ENCODE peak calls at places on chromosomes 13 and 19, in six cellular contexts. E is SJCRH30; Q is activated T-cell treated with anti-CD3 and anti-CD28 coated beads, Interleukin-2, amount 50 U/mL, for 72 hours; J is globus pallidus; R is amniotic stem cell; I is fibroblast of mammary gland. D is an unnamed sample.
A peak's percentile ranks its signal among the peaks of the same experiment; 100 is the strongest.

GRCh38 chr19:30149300-30149699 is 207.3 kb downstream of the URI1 start:
- DNase-seq in E (no peak), Q (no peak), J (no peak), R (no peak), I (no peak), D (no peak)

GRCh38 chr19:8231073-8231604 is 22.0 kb downstream of the CERS4 start:
- DNase-seq in E (no peak), Q (no peak), J (no peak), R (no peak), I (no peak), D (no peak)

GRCh38 chr13:90890435-90890834 is 457.1 kb upstream of the MIR17HG start:
- DNase-seq in E (no peak), Q (no peak), J (no peak), R (no peak), I (no peak), D (no peak)

GRCh38 chr13:96020155-96020575 is 33.0 kb downstream of the UGGT2 start:
- DNase-seq in E (peak; percentile 19), Q (no peak), J (peak; percentile 74), R (peak; percentile 55), I (peak; percentile 73), D (no peak)

GRCh38 chr19:45976180-45976579 is 2.5 kb upstream of the NOVA2 start:
- DNase-seq in E (no peak), Q (no peak), J (no peak), R (no peak), I (no peak), D (no peak)

GRCh38 chr13:25292301-25292700 is 5.0 kb upstream of the MTMR6 start:
- DNase-seq in E (peak; percentile 10), Q (no peak), J (no peak), R (no peak), I (peak; percentile 52), D (no peak)

GRCh38 chr13:104414771-104415170 is 1348.6 kb upstream of the SLC10A2 start:
- DNase-seq in E (no peak), Q (no peak), J (no peak), R (no peak), I (no peak), D (no peak)

GRCh38 chr19:37982655-37983054 is 75.6 kb downstream of the SIPA1L3 start:
- DNase-seq in E (no peak), Q (no peak), J (no peak), R (no peak), I (no peak), D (no peak)

GRCh38 chr13:67120872-67121531 is 109.1 kb downstream of the PCDH9 start:
- DNase-seq in E (no peak), Q (no peak), J (no peak), R (no peak), I (peak; percentile 49), D (no peak)

GRCh38 chr19:22545751-22546150 is 88.4 kb upstream of the ZNF492 start:
- DNase-seq in E (peak; percentile 41), Q (peak; percentile 16), J (peak; percentile 40), R (no peak), I (peak; percentile 14), D (peak; percentile 40)

GRCh38 chr13:102799544-102800144 is 725 bp downstream of the BIVM start:
- DNase-seq in E (peak; percentile 39), Q (peak; percentile 10), J (peak; percentile 42), R (no peak), I (peak; percentile 25), D (peak; percentile 22)

GRCh38 chr19:40802300-40803169 is 3.5 kb downstream of the EGLN2 start:
- DNase-seq in E (no peak), Q (no peak), J (no peak), R (no peak), I (no peak), D (no peak)

GRCh38 chr19:10424011-10424637 is 3.8 kb downstream of the PDE4A start:
- DNase-seq in E (peak; percentile 83), Q (peak; percentile 72), J (no peak), R (no peak), I (peak; percentile 71), D (peak; percentile 80)

GRCh38 chr13:105587786-105588185 is 947.7 kb downstream of the EFNB2 start:
- DNase-seq in E (no peak), Q (no peak), J (no peak), R (no peak), I (no peak), D (no peak)

GRCh38 chr13:80047406-80047805 is 293.5 kb downstream of the SPRY2 start:
- DNase-seq in E (peak; percentile 46), Q (no peak), J (no peak), R (no peak), I (peak; percentile 63), D (no peak)

GRCh38 chr19:55355213-55355821 is 798 bp upstream of the COX6B2 start:
- DNase-seq in E (peak; percentile 53), Q (no peak), J (no peak), R (no peak), I (no peak), D (no peak)

GRCh38 chr13:110471833-110472162 is 89.7 kb downstream of the RAB20 start:
- DNase-seq in E (peak; percentile 79), Q (peak; percentile 8), J (peak; percentile 59), R (no peak), I (peak; percentile 17), D (peak; percentile 23)

GRCh38 chr19:28882818-28883217 is 330.1 kb downstream of the UQCRFS1 start:
- DNase-seq in E (no peak), Q (no peak), J (no peak), R (no peak), I (no peak), D (no peak)

GRCh38 chr13:33092422-33092987 is 76.3 kb downstream of the KL start:
- DNase-seq in E (no peak), Q (no peak), J (no peak), R (no peak), I (no peak), D (no peak)

GRCh38 chr13:24076124-24076523 is 84.4 kb upstream of the SPATA13 start:
- DNase-seq in E (no peak), Q (no peak), J (peak; percentile 68), R (no peak), I (no peak), D (no peak)

GRCh38 chr19:9498183-9498902 is at the start of gene ZNF560:
- DNase-seq in E (no peak), Q (peak; percentile 48), J (no peak), R (no peak), I (peak; percentile 21), D (peak; percentile 21)

GRCh38 chr19:18208098-18208951 is 4.5 kb upstream of the RAB3A start:
- DNase-seq in E (peak; percentile 42), Q (peak; percentile 63), J (no peak), R (peak; percentile 32), I (peak; percentile 81), D (peak; percentile 74)

GRCh38 chr19:48608798-48609263 is 2.3 kb downstream of the SPACA4 start:
- DNase-seq in E (no peak), Q (peak; percentile 54), J (no peak), R (no peak), I (peak; percentile 48), D (peak; percentile 55)

GRCh38 chr13:33426131-33426530 is 140.6 kb upstream of the STARD13 start:
- DNase-seq in E (no peak), Q (no peak), J (no peak), R (no peak), I (no peak), D (no peak)

GRCh38 chr13:95535243-95535642 is 17.3 kb upstream of the CLDN10 start:
- DNase-seq in E (no peak), Q (peak; percentile 4), J (no peak), R (no peak), I (peak; percentile 91), D (no peak)

GRCh38 chr13:106629068-106629712 is 61.3 kb upstream of the ARGLU1 start:
- DNase-seq in E (no peak), Q (no peak), J (no peak), R (no peak), I (no peak), D (no peak)

GRCh38 chr13:99967884-99968520 is 3.6 kb downstream of the ZIC5 start:
- DNase-seq in E (no peak), Q (no peak), J (no peak), R (no peak), I (no peak), D (no peak)

GRCh38 chr19:21850636-21851255 is 14.8 kb upstream of the ZNF43 start:
- DNase-seq in E (no peak), Q (no peak), J (no peak), R (no peak), I (peak; percentile 2), D (peak; percentile 19)

GRCh38 chr19:401836-402535 is 7.0 kb downstream of the C2CD4C start:
- DNase-seq in E (no peak), Q (no peak), J (no peak), R (no peak), I (no peak), D (no peak)

GRCh38 chr13:108195861-108196260 is 19.5 kb downstream of the LIG4 start:
- DNase-seq in E (no peak), Q (no peak), J (no peak), R (no peak), I (no peak), D (no peak)

GRCh38 chr13:39810091-39810877 is 154.8 kb downstream of the COG6 start:
- DNase-seq in E (no peak), Q (no peak), J (no peak), R (no peak), I (peak; percentile 2), D (no peak)